ENCODE peak calls at places on chromosomes 7 and 10, in seven cellular contexts. U is ACHN, M is COR-L47, V is brain pericyte, Y is ureter, Z is kidney tubule cell, P is bronchial epithelial cell. I is an unnamed sample.
A peak's percentile ranks its signal among the peaks of the same experiment; 100 is the strongest.

GRCh38 chr10:118778727-118779126 is 24.0 kb upstream of the CACUL1 start:
- DNase-seq in U (no peak), Z (no peak), M (no peak), P (no peak), V (no peak), Y (no peak), I (no peak)

GRCh38 chr10:1050555-1050954 is 1.6 kb upstream of the IDI1 start:
- DNase-seq in U (no peak), V (no peak), P (peak; percentile 46), M (no peak), Z (peak; percentile 35), Y (no peak), I (no peak)

GRCh38 chr10:102117391-102118159 is 2.6 kb downstream of the LDB1 start:
- DNase-seq in Z (peak; percentile 81), Y (peak; percentile 89), U (peak; percentile 75), M (peak; percentile 86), V (peak; percentile 82), P (peak; percentile 56), I (peak; percentile 16)

GRCh38 chr7:143003393-143004051 is 23.4 kb downstream of the OR9A2 start:
- DNase-seq in Y (no peak), V (no peak), U (peak; percentile 59), M (peak; percentile 12), P (peak; percentile 56), Z (peak; percentile 58), I (peak; percentile 13)

GRCh38 chr7:48471206-48471605 is 299.9 kb downstream of the ABCA13 start:
- DNase-seq in V (no peak), Y (no peak), M (peak; percentile 36), P (no peak), U (no peak), Z (no peak), I (no peak)

GRCh38 chr10:124364674-124365073 is 54.0 kb downstream of the OAT start:
- DNase-seq in U (no peak), V (no peak), Z (no peak), Y (no peak), M (no peak), P (no peak), I (peak; percentile 13)

GRCh38 chr7:39186131-39186530 is 208.4 kb downstream of the POU6F2 start:
- DNase-seq in Z (no peak), V (no peak), M (no peak), P (no peak), U (no peak), Y (no peak), I (no peak)

GRCh38 chr7:13829914-13830603 is 159.4 kb downstream of the ETV1 start:
- DNase-seq in U (no peak), M (peak; percentile 87), P (peak; percentile 49), Y (no peak), V (peak; percentile 65), Z (no peak), I (no peak)

GRCh38 chr7:40329601-40330153 is 194.9 kb downstream of the SUGCT start:
- DNase-seq in Z (peak; percentile 64), U (peak; percentile 71), V (peak; percentile 25), M (peak; percentile 16), Y (no peak), P (peak; percentile 66), I (peak; percentile 36)

GRCh38 chr7:99139031-99139430 is 4.9 kb downstream of the SMURF1 start:
- DNase-seq in Y (no peak), V (no peak), P (peak; percentile 36), M (no peak), U (peak; percentile 52), Z (peak; percentile 56), I (no peak)

GRCh38 chr7:106021211-106022067 is 58.4 kb downstream of the CDHR3 start:
- DNase-seq in M (peak; percentile 62), Z (no peak), V (peak; percentile 61), Y (no peak), U (no peak), P (no peak), I (no peak)

GRCh38 chr7:116689787-116690186 is 17.8 kb downstream of the MET start:
- DNase-seq in M (no peak), Y (no peak), Z (peak; percentile 84), U (no peak), V (no peak), P (peak; percentile 74), I (no peak)